ENCODE peak calls at places on chromosomes 16 and 17, in four cellular contexts. X is activated T-cell treated with anti-CD3 and anti-CD28 coated beads for 1 hour, F is mucosa of descending colon, W is cardiac septum. O is an unnamed sample.

GRCh38 chr16:81778231-81778630 is 860 bp upstream of the PLCG2 start:
- DNase-seq in F (no peak), W (no peak), X (no peak), O (no peak)

GRCh38 chr17:3762922-3763776 is 37.8 kb downstream of the ITGAE start:
- DNase-seq in F (no peak), W (no peak), X (no peak), O (no peak)

GRCh38 chr17:5241861-5242671 is 7.4 kb upstream of the SCIMP start:
- DNase-seq in X (no peak), F (peak), W (no peak), O (no peak)

GRCh38 chr17:29566473-29567361 is at the start of gene ABHD15:
- DNase-seq in W (peak), X (no peak), F (peak), O (peak)

GRCh38 chr16:56848056-56848936 is 16.7 kb upstream of the SLC12A3 start:
- DNase-seq in X (no peak), W (peak), F (no peak), O (peak)

GRCh38 chr16:7775072-7775488 is 442.4 kb downstream of the RBFOX1 start:
- DNase-seq in W (no peak), X (no peak), F (no peak), O (no peak)

GRCh38 chr17:17498606-17499301 is 2.6 kb upstream of the RASD1 start:
- DNase-seq in F (no peak), X (no peak), W (peak), O (peak)

GRCh38 chr17:72122668-72123495 is 2.1 kb downstream of the SOX9 start:
- DNase-seq in W (no peak), X (no peak), F (peak), O (peak)

GRCh38 chr17:794876-795275 is 12.7 kb downstream of the MRM3 start:
- DNase-seq in W (peak), X (peak), F (peak), O (peak)

GRCh38 chr17:54937426-54937825 is 31.0 kb downstream of the COX11 start:
- DNase-seq in F (no peak), W (no peak), X (no peak), O (no peak)

GRCh38 chr17:44786551-44787081 is 27.8 kb downstream of the ADAM11 start:
- DNase-seq in F (no peak), W (peak), X (no peak), O (peak)

O was measured in upper lobe of right lung.